ENCODE peak calls at places on chromosomes 3 and 15, in nine cellular contexts. E is lung, W is A549, I is fibroblast of lung, B is AG04449, Z is GM12878, J is endothelial cell, N is cardiac fibroblast, F is vagina. L is an unnamed sample.

GRCh38 chr3:140128217-140129137 is 193.5 kb downstream of the CLSTN2 start:
- DNase-seq in F (no peak), J (peak; percentile 63), Z (no peak), N (peak; percentile 26), B (no peak), I (no peak), W (peak; percentile 25), E (no peak), L (no peak)

GRCh38 chr15:73029003-73029527 is 23.2 kb upstream of the NEO1 start:
- DNase-seq in I (peak; percentile 39), B (no peak), J (no peak), N (peak; percentile 16), F (no peak), Z (no peak), E (no peak), W (no peak), L (no peak)

GRCh38 chr3:21894459-21895083 is 143.6 kb upstream of the ZNF385D start:
- DNase-seq in B (no peak), I (peak; percentile 13), F (no peak), J (no peak), Z (no peak), W (peak; percentile 5), N (peak; percentile 54), E (no peak), L (no peak)

GRCh38 chr3:49792371-49793150 is 6.2 kb upstream of the IP6K1 start:
- DNase-seq in W (no peak), F (no peak), Z (no peak), J (no peak), E (no peak), B (no peak), N (no peak), I (no peak), L (no peak)

GRCh38 chr15:43748376-43748775 is 2.1 kb downstream of the PDIA3 start:
- DNase-seq in I (peak; percentile 15), Z (no peak), F (no peak), B (no peak), E (no peak), J (no peak), W (no peak), N (peak; percentile 26), L (no peak)

GRCh38 chr3:9889405-9889804 is 1.0 kb upstream of the JAGN1 start:
- DNase-seq in N (no peak), B (no peak), E (no peak), Z (no peak), J (no peak), F (no peak), I (no peak), W (no peak), L (no peak)

GRCh38 chr3:42853739-42854302 is 21.9 kb downstream of the CYP8B1 start:
- DNase-seq in N (no peak), B (no peak), J (no peak), F (peak; percentile 46), W (no peak), Z (no peak), I (no peak), E (no peak), L (no peak)

GRCh38 chr3:25437953-25438352 is 9.9 kb downstream of the RARB start:
- DNase-seq in Z (no peak), W (no peak), J (no peak), N (no peak), F (no peak), E (no peak), B (no peak), I (no peak), L (no peak)

GRCh38 chr3:177108648-177109047 is 88.6 kb downstream of the TBL1XR1 start:
- DNase-seq in W (no peak), I (no peak), N (no peak), B (no peak), F (no peak), Z (no peak), E (no peak), J (no peak), L (no peak)

GRCh38 chr3:16439848-16440708 is 73.4 kb downstream of the RFTN1 start:
- DNase-seq in F (no peak), B (no peak), N (no peak), J (no peak), I (no peak), Z (no peak), E (no peak), W (no peak), L (no peak)

GRCh38 chr3:197518794-197519451 is 36.8 kb downstream of the BDH1 start:
- DNase-seq in F (no peak), Z (no peak), I (no peak), W (no peak), B (no peak), E (no peak), J (no peak), N (no peak), L (no peak)

GRCh38 chr3:40341671-40342070 is 32.2 kb downstream of the EIF1B start:
- DNase-seq in Z (no peak), F (no peak), W (no peak), B (no peak), I (no peak), N (no peak), E (no peak), J (no peak), L (no peak)

GRCh38 chr3:182909318-182910040 is 70.9 kb downstream of the DCUN1D1 start:
- DNase-seq in N (peak; percentile 51), F (no peak), E (no peak), W (peak; percentile 6), I (peak; percentile 39), Z (no peak), B (no peak), J (no peak), L (no peak)

GRCh38 chr3:29554584-29554983 is 273.7 kb downstream of the RBMS3 start:
- DNase-seq in I (no peak), Z (no peak), W (no peak), B (no peak), E (no peak), N (no peak), J (no peak), F (no peak), L (no peak)

DNA sequence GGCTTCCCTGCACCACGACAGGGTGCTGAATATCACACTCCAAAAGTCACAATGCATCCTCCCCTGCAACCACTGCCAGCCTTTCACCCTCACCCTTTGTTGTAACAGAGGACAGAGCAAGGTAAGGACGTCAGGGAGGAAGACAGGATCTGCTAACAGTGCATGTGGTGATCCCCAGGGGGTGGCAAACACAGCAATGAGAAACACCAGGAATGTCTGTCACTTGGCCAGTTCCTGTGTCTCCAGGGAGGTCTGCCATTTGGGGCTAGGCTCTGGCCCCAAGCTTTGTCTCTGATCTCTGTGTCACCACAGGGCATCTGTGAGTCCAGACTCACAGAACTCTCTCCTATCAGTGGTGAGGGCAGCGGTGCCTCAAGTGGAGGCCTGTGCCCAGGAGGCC is 54.3 kb upstream of the SLC24A5 start:
- DNase-seq in N (no peak), Z (no peak), F (no peak), B (no peak), I (no peak), W (no peak), J (no peak), E (no peak), L (no peak)
- TF ChIP-seq CTCF in N (no peak), Z (no peak), F (no peak), B (no peak), I (no peak), W (no peak), J (no peak), E (no peak), L (no peak)

DNA sequence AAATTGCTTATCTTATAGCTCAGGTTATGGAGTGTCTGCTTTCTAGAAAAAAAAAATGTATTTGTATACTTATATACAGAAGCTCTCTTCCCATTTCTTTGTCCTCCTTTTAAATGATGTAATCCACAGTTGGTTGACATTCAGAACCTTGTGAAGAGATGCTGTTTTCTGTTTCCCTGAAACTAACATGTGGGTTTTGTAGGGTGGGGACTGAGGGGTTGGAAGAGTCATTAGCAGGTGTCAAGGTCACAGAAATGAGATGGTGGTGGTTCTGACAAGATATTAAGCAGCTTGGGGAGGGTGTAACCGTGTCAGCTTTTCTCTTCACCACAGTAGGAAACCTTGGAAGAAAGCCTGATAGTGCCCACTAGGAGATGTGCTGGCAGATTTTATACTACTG is 2.4 kb downstream of the RASA2 start:
- DNase-seq in I (no peak), E (no peak), W (no peak), J (no peak), B (no peak), Z (no peak), N (no peak), F (no peak), L (no peak)
- TF ChIP-seq CTCF in I (no peak), E (no peak), W (no peak), J (no peak), B (no peak), Z (no peak), N (no peak), F (no peak), L (no peak)

GRCh38 chr15:55789066-55789660 is 46.2 kb upstream of the PRTG start:
- DNase-seq in N (no peak), Z (no peak), I (no peak), J (no peak), B (no peak), E (no peak), F (no peak), W (peak; percentile 56), L (no peak)
- TF ChIP-seq CTCF in N (peak; percentile 72), Z (peak; percentile 51), I (peak; percentile 38), J (peak; percentile 61), B (peak; percentile 42), E (no peak), F (no peak), W (peak; percentile 61), L (peak; percentile 51)

GRCh38 chr3:154164387-154164786 is 43.2 kb downstream of the ARHGEF26 start:
- DNase-seq in Z (no peak), J (no peak), W (no peak), F (no peak), N (no peak), B (no peak), I (no peak), E (no peak), L (no peak)
- TF ChIP-seq CTCF in Z (no peak), J (no peak), W (no peak), F (no peak), N (no peak), B (no peak), I (no peak), E (no peak), L (no peak)

GRCh38 chr3:170420307-170420821 is 1.7 kb downstream of the CLDN11 start:
- DNase-seq in F (no peak), Z (no peak), E (no peak), I (peak; percentile 54), N (peak; percentile 70), J (no peak), B (no peak), W (no peak), L (no peak)
- TF ChIP-seq CTCF in F (no peak), Z (no peak), E (no peak), I (no peak), N (no peak), J (no peak), B (no peak), W (no peak), L (no peak)

GRCh38 chr3:33144433-33144832 is 30.6 kb downstream of the CRTAP start:
- DNase-seq in W (peak; percentile 49), B (no peak), N (no peak), E (no peak), F (no peak), J (peak; percentile 14), Z (no peak), I (no peak), L (no peak)
- TF ChIP-seq CTCF in W (peak; percentile 52), B (no peak), N (peak; percentile 40), E (no peak), F (no peak), J (peak; percentile 64), Z (peak; percentile 37), I (peak; percentile 23), L (peak; percentile 11)

GRCh38 chr3:120275553-120276092 is 9.4 kb downstream of the GPR156 start:
- DNase-seq in Z (no peak), J (no peak), W (no peak), I (no peak), B (no peak), E (no peak), N (no peak), F (no peak), L (no peak)
- TF ChIP-seq CTCF in Z (no peak), J (no peak), W (no peak), I (no peak), B (no peak), E (no peak), N (no peak), F (no peak), L (no peak)

L was measured in BJ.